ENCODE peak calls at places on chromosomes 4 and X, in six cellular contexts. V is heart right ventricle, L is uterus, P is astrocyte of the spinal cord, F is BJ, E is mesothelial cell of epicardium. O is an unnamed sample.

GRCh38 chrX:149145845-149146285 is 359.2 kb downstream of the IDS start:
- DNase-seq in E (no peak), V (no peak), F (no peak), P (peak), L (no peak), O (no peak)

GRCh38 chr4:48341776-48342558 is 638 bp downstream of the SLAIN2 start:
- DNase-seq in P (peak), L (peak), V (peak), E (peak), F (no peak), O (no peak)

GRCh38 chr4:104064650-104065577 is 345.1 kb upstream of the TACR3 start:
- DNase-seq in V (peak), F (no peak), P (peak), L (no peak), E (peak), O (no peak)

GRCh38 chr4:81580346-81581013 is 108.8 kb upstream of the RASGEF1B start:
- DNase-seq in L (no peak), P (no peak), E (no peak), V (no peak), F (no peak), O (no peak)

GRCh38 chrX:70253377-70254062 is 6.5 kb downstream of the P2RY4 start:
- DNase-seq in F (no peak), V (no peak), L (no peak), E (no peak), P (no peak), O (no peak)

GRCh38 chrX:119685225-119686066 is 7.5 kb downstream of the SEPTIN6 start:
- DNase-seq in E (no peak), F (no peak), V (peak), L (no peak), P (no peak), O (no peak)

GRCh38 chr4:131388277-131388676 is 1760.8 kb upstream of the PCDH10 start:
- DNase-seq in F (no peak), L (no peak), E (no peak), P (no peak), V (no peak), O (no peak)

GRCh38 chrX:15853586-15854079 is 980 bp downstream of the AP1S2 start:
- DNase-seq in F (no peak), V (no peak), E (no peak), L (no peak), P (peak), O (no peak)

GRCh38 chrX:17553961-17554482 is 179.0 kb downstream of the NHS start:
- DNase-seq in P (no peak), F (no peak), E (no peak), L (no peak), V (no peak), O (no peak)

GRCh38 chr4:1334579-1334895 is 12.5 kb upstream of the UVSSA start:
- DNase-seq in P (no peak), V (no peak), E (no peak), L (no peak), F (no peak), O (no peak)

GRCh38 chr4:169031392-169031791 is 21.3 kb upstream of the CBR4 start:
- DNase-seq in F (no peak), V (no peak), E (no peak), P (no peak), L (no peak), O (no peak)

GRCh38 chrX:26918633-26919032 is 544.5 kb downstream of the PPP4R3C start:
- DNase-seq in E (no peak), F (no peak), L (no peak), P (no peak), V (no peak), O (no peak)

GRCh38 chr4:7978489-7978888 is 38.8 kb upstream of the AFAP1 start:
- DNase-seq in V (no peak), P (no peak), L (no peak), F (no peak), E (no peak), O (no peak)

GRCh38 chr4:151015458-151016344 is 617 bp upstream of the LRBA start:
- DNase-seq in V (peak), F (no peak), L (peak), E (peak), P (peak), O (no peak)

GRCh38 chrX:103584606-103585005 is 709 bp upstream of the TCEAL4 start:
- DNase-seq in E (no peak), V (no peak), L (no peak), P (peak), F (no peak), O (no peak)

GRCh38 chrX:110317079-110317819 is 636 bp downstream of the AMMECR1 start:
- DNase-seq in E (peak), P (no peak), L (peak), F (no peak), V (peak), O (no peak)

GRCh38 chr4:102586644-102587021 is 85.5 kb downstream of the NFKB1 start:
- DNase-seq in V (no peak), E (no peak), F (no peak), L (no peak), P (no peak), O (no peak)

GRCh38 chr4:143406523-143406922 is 69.8 kb downstream of the GAB1 start:
- DNase-seq in V (peak), P (peak), L (peak), F (no peak), E (no peak), O (no peak)

GRCh38 chr4:154686838-154687237 is 57.0 kb upstream of the LRAT start:
- DNase-seq in E (no peak), V (no peak), L (no peak), F (no peak), P (no peak), O (no peak)

GRCh38 chrX:13376857-13377441 is 57.1 kb upstream of the ATXN3L start:
- DNase-seq in V (no peak), F (peak), E (no peak), P (peak), L (peak), O (peak)

GRCh38 chrX:2311483-2311882 is 189.3 kb downstream of the DHRSX start:
- DNase-seq in E (no peak), P (peak), L (no peak), V (no peak), F (no peak), O (no peak)

GRCh38 chrX:71927040-71927439 is 16.4 kb downstream of the NHSL2 start:
- DNase-seq in E (no peak), V (no peak), P (no peak), L (no peak), F (no peak), O (no peak)

GRCh38 chr4:92091335-92091734 is 212.4 kb upstream of the GRID2 start:
- DNase-seq in E (no peak), V (no peak), L (no peak), P (no peak), F (no peak), O (no peak)
- TF ChIP-seq CTCF in E (no peak), V (no peak), L (no peak), P (no peak), F (no peak), O (no peak)

DNA sequence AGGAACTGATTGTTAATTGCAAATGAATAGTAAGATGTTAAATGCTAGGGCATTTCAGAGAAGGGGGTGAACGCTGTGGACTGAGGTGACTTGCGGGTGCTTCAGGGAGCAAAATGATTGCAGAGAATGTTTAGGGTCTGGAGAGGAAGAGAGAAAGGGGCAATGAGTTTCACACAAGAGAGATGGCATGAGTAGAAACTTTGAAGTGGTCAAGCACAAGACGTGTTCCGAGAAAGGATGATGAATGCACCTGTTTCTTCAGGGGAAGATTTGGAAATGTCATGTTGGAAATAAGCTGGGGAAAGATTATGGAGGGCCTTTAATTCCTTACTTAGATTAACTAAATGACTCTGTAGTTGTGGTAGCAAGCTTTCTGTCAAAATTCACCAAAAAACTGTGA is 43.4 kb downstream of the DTHD1 start:
- DNase-seq in P (no peak), E (no peak), V (no peak), F (no peak), L (no peak), O (no peak)
- TF ChIP-seq CTCF in P (no peak), E (no peak), V (no peak), F (no peak), L (no peak), O (no peak)

GRCh38 chr4:107253090-107253489 is 217.0 kb upstream of the DKK2 start:
- DNase-seq in V (no peak), F (no peak), L (no peak), E (no peak), P (no peak), O (no peak)
- TF ChIP-seq CTCF in V (no peak), F (no peak), L (no peak), E (no peak), P (no peak), O (no peak)

DNA sequence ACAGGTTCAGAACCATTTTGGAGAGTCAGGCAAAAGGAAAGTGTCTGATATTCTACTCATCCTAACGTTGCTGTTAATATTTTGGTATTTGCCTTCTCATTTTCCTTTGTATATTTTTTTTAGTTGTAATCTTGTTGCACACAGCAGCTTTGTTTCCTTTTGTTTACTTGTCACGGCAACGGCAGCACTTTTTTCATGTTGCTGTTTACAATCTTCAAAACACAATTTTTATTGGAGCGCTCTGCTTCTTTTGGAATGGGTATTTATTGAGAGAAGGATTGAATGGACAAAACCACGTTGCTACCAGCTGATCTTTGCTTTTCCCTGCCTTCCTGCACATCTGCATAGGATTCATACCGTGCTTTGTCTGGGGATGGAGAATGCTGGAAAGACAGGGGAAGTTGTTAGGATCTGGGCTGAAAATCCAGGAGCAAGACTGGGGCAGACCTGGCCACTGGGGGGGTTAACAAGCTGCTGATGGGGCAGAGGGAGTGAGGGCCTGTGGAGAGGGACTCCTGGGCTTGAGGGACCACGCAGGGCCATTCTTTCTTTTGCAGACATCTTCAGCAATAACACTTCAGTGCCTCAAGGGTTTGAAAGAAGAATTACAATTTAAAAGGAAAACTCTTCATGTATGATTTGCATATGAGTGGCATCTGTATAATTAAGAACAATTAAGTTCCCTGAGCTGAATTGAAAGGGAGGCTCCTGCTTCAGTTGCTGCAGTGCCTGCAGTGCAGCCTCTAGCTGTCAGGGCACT is 69.8 kb downstream of the TMEM131L start:
- DNase-seq in V (no peak), P (no peak), E (no peak), L (no peak), F (peak), O (peak)
- TF ChIP-seq CTCF in V (no peak), P (peak), E (no peak), L (no peak), F (peak), O (no peak)

GRCh38 chrX:57977992-57978391 is 67.7 kb upstream of the ZXDA start:
- DNase-seq in F (no peak), V (no peak), P (no peak), E (no peak), L (no peak), O (no peak)
- TF ChIP-seq CTCF in F (no peak), V (no peak), P (no peak), E (no peak), L (no peak), O (no peak)

DNA sequence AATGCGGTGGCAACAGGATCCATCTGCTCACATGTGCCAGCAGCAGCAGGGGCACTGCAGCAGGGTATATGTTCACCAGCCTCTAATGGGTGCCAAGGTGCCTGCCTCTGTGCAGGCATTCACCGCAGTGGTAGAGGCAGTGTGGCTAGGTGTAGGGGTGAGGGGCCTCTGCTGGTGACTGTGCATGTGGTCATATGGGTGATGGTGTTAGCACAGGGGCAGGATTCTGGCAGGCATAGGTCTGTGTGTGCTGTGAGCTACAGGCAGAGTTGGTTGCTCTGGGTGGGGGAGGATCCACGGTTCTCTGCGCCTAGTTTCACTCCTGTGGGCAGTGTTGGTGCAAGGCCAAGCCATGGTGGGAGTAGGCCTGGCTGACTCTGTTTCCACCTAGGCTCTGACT is 566.5 kb upstream of the GNPDA2 start:
- DNase-seq in L (no peak), V (no peak), E (no peak), P (no peak), F (no peak), O (no peak)
- TF ChIP-seq CTCF in L (no peak), V (no peak), E (no peak), P (no peak), F (no peak), O (no peak)

GRCh38 chr4:145619639-145619996 is 433 bp downstream of the MMAA start:
- DNase-seq in F (no peak), V (peak), E (no peak), P (no peak), L (peak), O (peak)
- TF ChIP-seq CTCF in F (no peak), V (no peak), E (no peak), P (no peak), L (no peak), O (no peak)

O was measured in HFF-Myc.